ENCODE peak calls at places on chromosomes 11 and 22, in nine cellular contexts. One of them, this sample, is unnamed.

GRCh38 chr11:121105063-121105480 is 4.0 kb downstream of the TECTA start:
- DNase-seq in fibroblast of lung: no peak
- DNase-seq in effector memory CD4-positive, alpha-beta T cell: no peak
- DNase-seq in upper lobe of right lung: no peak
- DNase-seq in body of pancreas: no peak
- DNase-seq in IMR-90: peak; percentile 13
- DNase-seq in testis: peak; percentile 89
- DNase-seq in tibial artery: peak; percentile 59
- DNase-seq in tibial nerve: peak; percentile 41
- DNase-seq in this sample: no peak

GRCh38 chr22:46004105-46004866 is 27.3 kb upstream of the WNT7B start:
- DNase-seq in effector memory CD4-positive, alpha-beta T cell: no peak
- DNase-seq in upper lobe of right lung: peak; percentile 66
- DNase-seq in IMR-90: no peak
- DNase-seq in tibial nerve: no peak
- DNase-seq in fibroblast of lung: no peak
- DNase-seq in testis: no peak
- DNase-seq in body of pancreas: no peak
- DNase-seq in tibial artery: no peak
- DNase-seq in this sample: no peak

GRCh38 chr22:17576475-17576874 is 13.2 kb downstream of the SLC25A18 start:
- DNase-seq in tibial artery: no peak
- DNase-seq in IMR-90: peak; percentile 65
- DNase-seq in upper lobe of right lung: no peak
- DNase-seq in fibroblast of lung: peak; percentile 99
- DNase-seq in effector memory CD4-positive, alpha-beta T cell: no peak
- DNase-seq in body of pancreas: no peak
- DNase-seq in testis: no peak
- DNase-seq in tibial nerve: no peak
- DNase-seq in this sample: no peak

GRCh38 chr11:117220999-117221774 is 10.7 kb downstream of the PCSK7 start:
- DNase-seq in effector memory CD4-positive, alpha-beta T cell: no peak
- DNase-seq in fibroblast of lung: no peak
- DNase-seq in tibial artery: peak; percentile 58
- DNase-seq in tibial nerve: no peak
- DNase-seq in upper lobe of right lung: no peak
- DNase-seq in testis: no peak
- DNase-seq in body of pancreas: no peak
- DNase-seq in IMR-90: no peak
- DNase-seq in this sample: no peak

GRCh38 chr11:57373146-57373545 is 7.8 kb downstream of the PRG3 start:
- DNase-seq in body of pancreas: no peak
- DNase-seq in IMR-90: no peak
- DNase-seq in fibroblast of lung: no peak
- DNase-seq in upper lobe of right lung: no peak
- DNase-seq in effector memory CD4-positive, alpha-beta T cell: no peak
- DNase-seq in tibial artery: no peak
- DNase-seq in testis: no peak
- DNase-seq in tibial nerve: no peak
- DNase-seq in this sample: no peak

GRCh38 chr11:12457030-12457600 is 79.7 kb downstream of the PARVA start:
- DNase-seq in effector memory CD4-positive, alpha-beta T cell: no peak
- DNase-seq in upper lobe of right lung: no peak
- DNase-seq in fibroblast of lung: peak; percentile 73
- DNase-seq in testis: no peak
- DNase-seq in IMR-90: peak; percentile 81
- DNase-seq in tibial artery: no peak
- DNase-seq in tibial nerve: no peak
- DNase-seq in body of pancreas: no peak
- DNase-seq in this sample: no peak

GRCh38 chr11:70555092-70555491 is 156.8 kb downstream of the CTTN start:
- DNase-seq in tibial artery: no peak
- DNase-seq in body of pancreas: no peak
- DNase-seq in IMR-90: no peak
- DNase-seq in upper lobe of right lung: no peak
- DNase-seq in fibroblast of lung: no peak
- DNase-seq in effector memory CD4-positive, alpha-beta T cell: no peak
- DNase-seq in tibial nerve: no peak
- DNase-seq in testis: no peak
- DNase-seq in this sample: no peak

GRCh38 chr11:20008870-20009644 is 151.2 kb downstream of the DBX1 start:
- DNase-seq in IMR-90: no peak
- DNase-seq in tibial artery: no peak
- DNase-seq in fibroblast of lung: no peak
- DNase-seq in testis: no peak
- DNase-seq in upper lobe of right lung: no peak
- DNase-seq in body of pancreas: no peak
- DNase-seq in tibial nerve: no peak
- DNase-seq in effector memory CD4-positive, alpha-beta T cell: no peak
- DNase-seq in this sample: no peak

GRCh38 chr11:71139516-71140205 is 112.7 kb downstream of the SHANK2 start:
- DNase-seq in IMR-90: peak; percentile 26
- DNase-seq in effector memory CD4-positive, alpha-beta T cell: no peak
- DNase-seq in tibial artery: peak; percentile 25
- DNase-seq in upper lobe of right lung: peak; percentile 76
- DNase-seq in fibroblast of lung: peak; percentile 5
- DNase-seq in body of pancreas: peak; percentile 92
- DNase-seq in testis: peak; percentile 85
- DNase-seq in tibial nerve: no peak
- DNase-seq in this sample: no peak

GRCh38 chr22:23192558-23192957 is 12.2 kb downstream of the BCR start:
- DNase-seq in effector memory CD4-positive, alpha-beta T cell: no peak
- DNase-seq in tibial nerve: no peak
- DNase-seq in fibroblast of lung: no peak
- DNase-seq in testis: no peak
- DNase-seq in body of pancreas: no peak
- DNase-seq in IMR-90: no peak
- DNase-seq in tibial artery: no peak
- DNase-seq in upper lobe of right lung: no peak
- DNase-seq in this sample: no peak

GRCh38 chr11:113563766-113564165 is 88.6 kb upstream of the DRD2 start:
- DNase-seq in IMR-90: no peak
- DNase-seq in effector memory CD4-positive, alpha-beta T cell: no peak
- DNase-seq in testis: no peak
- DNase-seq in fibroblast of lung: no peak
- DNase-seq in tibial artery: no peak
- DNase-seq in body of pancreas: no peak
- DNase-seq in tibial nerve: no peak
- DNase-seq in upper lobe of right lung: no peak
- DNase-seq in this sample: no peak

GRCh38 chr11:117866526-117866925 is 9.9 kb downstream of the FXYD6 start:
- DNase-seq in upper lobe of right lung: no peak
- DNase-seq in effector memory CD4-positive, alpha-beta T cell: no peak
- DNase-seq in tibial artery: no peak
- DNase-seq in tibial nerve: no peak
- DNase-seq in testis: no peak
- DNase-seq in body of pancreas: no peak
- DNase-seq in fibroblast of lung: no peak
- DNase-seq in IMR-90: no peak
- DNase-seq in this sample: no peak

GRCh38 chr11:73177380-73178091 is 35.4 kb upstream of the FCHSD2 start:
- DNase-seq in effector memory CD4-positive, alpha-beta T cell: no peak
- DNase-seq in tibial nerve: no peak
- DNase-seq in testis: peak; percentile 76
- DNase-seq in fibroblast of lung: peak; percentile 29
- DNase-seq in body of pancreas: peak; percentile 41
- DNase-seq in IMR-90: no peak
- DNase-seq in upper lobe of right lung: no peak
- DNase-seq in tibial artery: peak; percentile 58
- DNase-seq in this sample: no peak

GRCh38 chr22:19107730-19108074 is 14.5 kb downstream of the DGCR2 start:
- DNase-seq in tibial artery: no peak
- DNase-seq in tibial nerve: no peak
- DNase-seq in upper lobe of right lung: no peak
- DNase-seq in testis: no peak
- DNase-seq in IMR-90: no peak
- DNase-seq in body of pancreas: no peak
- DNase-seq in effector memory CD4-positive, alpha-beta T cell: no peak
- DNase-seq in fibroblast of lung: no peak
- DNase-seq in this sample: no peak

GRCh38 chr11:62715150-62716130 is 8.0 kb downstream of the GNG3 start:
- DNase-seq in upper lobe of right lung: no peak
- DNase-seq in tibial nerve: no peak
- DNase-seq in testis: no peak
- DNase-seq in fibroblast of lung: no peak
- DNase-seq in IMR-90: no peak
- DNase-seq in effector memory CD4-positive, alpha-beta T cell: no peak
- DNase-seq in tibial artery: no peak
- DNase-seq in body of pancreas: no peak
- DNase-seq in this sample: no peak
- H3K4me1 ChIP-seq in upper lobe of right lung: peaks cover 3% of the 10 kb centered on the region
- H3K4me1 ChIP-seq in tibial nerve: no peaks in the 10 kb centered on the region
- H3K4me1 ChIP-seq in testis: peaks cover 2% of the 10 kb centered on the region
- H3K4me1 ChIP-seq in fibroblast of lung: peaks cover 3% of the 10 kb centered on the region
- H3K4me1 ChIP-seq in IMR-90: peaks cover 4% of the 10 kb centered on the region
- H3K4me1 ChIP-seq in effector memory CD4-positive, alpha-beta T cell: peaks cover 2% of the 10 kb centered on the region
- H3K4me1 ChIP-seq in tibial artery: peaks cover 2% of the 10 kb centered on the region
- H3K4me1 ChIP-seq in body of pancreas: peaks cover 52% of the 10 kb centered on the region
- H3K4me1 ChIP-seq in this sample: peaks cover 7% of the 10 kb centered on the region

GRCh38 chr11:44017443-44018126 is 30.2 kb upstream of the ACCSL start:
- DNase-seq in upper lobe of right lung: no peak
- DNase-seq in tibial nerve: no peak
- DNase-seq in testis: no peak
- DNase-seq in body of pancreas: no peak
- DNase-seq in IMR-90: no peak
- DNase-seq in tibial artery: peak; percentile 21
- DNase-seq in fibroblast of lung: no peak
- DNase-seq in effector memory CD4-positive, alpha-beta T cell: no peak
- DNase-seq in this sample: no peak
- H3K27ac ChIP-seq in upper lobe of right lung: no peak overlapping the region
- H3K27ac ChIP-seq in tibial nerve: peak overlapping the region; percentile 57
- H3K27ac ChIP-seq in testis: peak overlapping the region; percentile 10
- H3K27ac ChIP-seq in body of pancreas: no peak overlapping the region
- H3K27ac ChIP-seq in IMR-90: no peak overlapping the region
- H3K27ac ChIP-seq in tibial artery: peak overlapping the region; percentile 78
- H3K27ac ChIP-seq in fibroblast of lung: no peak overlapping the region
- H3K27ac ChIP-seq in effector memory CD4-positive, alpha-beta T cell: no peak overlapping the region
- H3K27ac ChIP-seq in this sample: no peak overlapping the region

DNA sequence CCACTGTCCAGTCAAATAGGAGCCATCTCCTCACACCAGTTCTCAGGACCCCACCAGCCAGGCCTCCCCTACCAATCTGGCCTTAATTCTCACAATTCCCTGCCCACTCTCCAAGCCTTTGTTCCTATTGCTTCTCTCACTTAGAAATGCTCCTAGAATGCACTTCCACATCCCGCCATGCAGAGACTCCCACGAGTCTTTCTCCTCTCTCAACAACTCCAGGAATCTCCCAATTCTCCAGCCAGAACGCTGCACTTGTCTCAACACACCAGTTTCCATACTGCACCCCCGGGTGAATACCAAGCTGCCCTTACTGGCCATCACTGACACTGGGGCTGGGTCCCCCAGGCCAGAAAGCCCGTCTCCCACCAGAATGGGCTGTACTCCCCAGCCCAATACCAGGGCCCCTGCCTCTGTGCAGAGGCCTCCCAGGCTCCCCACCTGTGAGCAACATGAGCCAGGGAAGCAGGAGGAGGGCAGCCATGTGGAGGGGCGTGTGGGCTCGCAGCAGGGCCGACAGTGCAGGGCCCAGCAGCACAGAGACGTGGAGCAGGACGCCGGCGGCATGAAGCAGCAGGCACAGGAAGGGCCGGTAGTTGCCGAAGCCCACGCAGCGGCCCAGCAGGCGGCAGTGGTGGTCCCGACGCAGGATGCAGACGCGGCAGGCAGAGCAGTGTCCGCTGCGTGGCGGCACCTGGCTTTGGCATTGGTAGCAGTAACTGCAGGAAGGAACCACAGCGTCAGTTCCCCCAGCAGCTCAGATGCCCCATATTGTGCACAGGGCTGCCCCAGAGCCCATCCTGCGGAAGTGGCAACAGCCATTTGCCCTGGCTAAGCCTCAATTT is 2.4 kb downstream of the ZDHHC24 start:
- DNase-seq in tibial artery: peak; percentile 33
- DNase-seq in testis: peak; percentile 47
- DNase-seq in body of pancreas: peak; percentile 28
- DNase-seq in fibroblast of lung: peak; percentile 64
- DNase-seq in effector memory CD4-positive, alpha-beta T cell: peak; percentile 39
- DNase-seq in upper lobe of right lung: no peak
- DNase-seq in tibial nerve: no peak
- DNase-seq in IMR-90: peak; percentile 57
- DNase-seq in this sample: peak; percentile 69
- H3K4me3 ChIP-seq in tibial artery: no peak overlapping the region
- H3K4me3 ChIP-seq in testis: no peak overlapping the region
- H3K4me3 ChIP-seq in body of pancreas: no peak overlapping the region
- H3K4me3 ChIP-seq in fibroblast of lung: no peak overlapping the region
- H3K4me3 ChIP-seq in effector memory CD4-positive, alpha-beta T cell: peak overlapping the region; percentile 12
- H3K4me3 ChIP-seq in upper lobe of right lung: peak overlapping the region; percentile 8
- H3K4me3 ChIP-seq in tibial nerve: no peak overlapping the region
- H3K4me3 ChIP-seq in IMR-90: no peak overlapping the region
- H3K4me3 ChIP-seq in this sample: peak overlapping the region; percentile 66

GRCh38 chr11:3835100-3835485 is 5.7 kb downstream of the RHOG start:
- DNase-seq in tibial artery: no peak
- DNase-seq in body of pancreas: no peak
- DNase-seq in testis: no peak
- DNase-seq in effector memory CD4-positive, alpha-beta T cell: no peak
- DNase-seq in tibial nerve: no peak
- DNase-seq in IMR-90: peak; percentile 27
- DNase-seq in upper lobe of right lung: no peak
- DNase-seq in fibroblast of lung: no peak
- DNase-seq in this sample: no peak

GRCh38 chr11:3837793-3838192 is 3.0 kb downstream of the RHOG start:
- DNase-seq in effector memory CD4-positive, alpha-beta T cell: no peak
- DNase-seq in body of pancreas: no peak
- DNase-seq in testis: peak; percentile 30
- DNase-seq in IMR-90: no peak
- DNase-seq in tibial artery: peak; percentile 66
- DNase-seq in tibial nerve: no peak
- DNase-seq in upper lobe of right lung: no peak
- DNase-seq in fibroblast of lung: no peak
- DNase-seq in this sample: no peak

GRCh38 chr11:3836903-3837302 is 3.9 kb downstream of the RHOG start:
- DNase-seq in tibial artery: peak; percentile 52
- DNase-seq in body of pancreas: no peak
- DNase-seq in fibroblast of lung: no peak
- DNase-seq in effector memory CD4-positive, alpha-beta T cell: peak; percentile 46
- DNase-seq in upper lobe of right lung: no peak
- DNase-seq in IMR-90: no peak
- DNase-seq in testis: no peak
- DNase-seq in tibial nerve: no peak
- DNase-seq in this sample: peak; percentile 60

GRCh38 chr11:3834349-3835099 is 6.2 kb downstream of the RHOG start:
- DNase-seq in testis: peak; percentile 48
- DNase-seq in upper lobe of right lung: peak; percentile 72
- DNase-seq in tibial artery: peak; percentile 67
- DNase-seq in effector memory CD4-positive, alpha-beta T cell: no peak
- DNase-seq in fibroblast of lung: no peak
- DNase-seq in IMR-90: no peak
- DNase-seq in tibial nerve: peak; percentile 27
- DNase-seq in body of pancreas: no peak
- DNase-seq in this sample: no peak

DNA sequence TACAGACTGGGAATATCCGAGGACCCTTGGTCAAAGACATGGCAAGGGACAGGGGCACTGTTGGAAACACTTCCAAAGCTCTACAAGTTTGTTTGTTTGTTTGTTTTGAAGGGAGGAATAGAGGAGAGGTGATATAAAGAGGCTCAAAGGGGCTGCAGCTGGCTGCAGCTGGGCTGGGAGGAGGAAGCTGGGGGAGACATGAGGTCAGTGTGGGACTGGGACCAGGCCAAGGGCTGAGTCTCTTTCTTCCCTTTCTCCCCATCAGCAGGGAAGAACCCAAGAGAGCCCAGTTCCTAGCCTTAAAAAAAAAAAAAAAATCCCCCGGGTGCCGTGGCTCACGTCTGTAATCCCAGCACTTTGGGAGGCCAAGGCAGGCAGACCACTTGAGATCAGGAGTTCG is 5.0 kb downstream of the RHOG start:
- DNase-seq in upper lobe of right lung: no peak
- DNase-seq in effector memory CD4-positive, alpha-beta T cell: no peak
- DNase-seq in testis: no peak
- DNase-seq in IMR-90: no peak
- DNase-seq in tibial nerve: no peak
- DNase-seq in fibroblast of lung: no peak
- DNase-seq in body of pancreas: no peak
- DNase-seq in tibial artery: no peak
- DNase-seq in this sample: no peak
- H3K4me1 ChIP-seq in upper lobe of right lung: peaks cover 83% of the 10 kb centered on the region
- H3K4me1 ChIP-seq in effector memory CD4-positive, alpha-beta T cell: peaks cover 81% of the 10 kb centered on the region
- H3K4me1 ChIP-seq in testis: peaks cover 17% of the 10 kb centered on the region
- H3K4me1 ChIP-seq in IMR-90: peaks cover 22% of the 10 kb centered on the region
- H3K4me1 ChIP-seq in tibial nerve: peaks cover 47% of the 10 kb centered on the region
- H3K4me1 ChIP-seq in fibroblast of lung: peaks cover 11% of the 10 kb centered on the region
- H3K4me1 ChIP-seq in body of pancreas: peaks cover 44% of the 10 kb centered on the region
- H3K4me1 ChIP-seq in tibial artery: peaks cover 54% of the 10 kb centered on the region
- H3K4me1 ChIP-seq in this sample: peaks cover 83% of the 10 kb centered on the region

This sample was measured in CD8-positive, alpha-beta memory T cell.